ENCODE peak calls at places on chromosomes 7 and 10, in nine cellular contexts. One of them, this sample, is unnamed.

GRCh38 chr10:117477241-117477947 is 65.2 kb upstream of the EMX2 start:
- DNase-seq in fibroblast of lung: no peak
- DNase-seq in GM23248: peak; percentile 56
- DNase-seq in neuronal stem cell: no peak
- DNase-seq in neural progenitor cell: no peak
- DNase-seq in PC-3: no peak
- DNase-seq in HCT116: no peak
- DNase-seq in GM12878: no peak
- DNase-seq in mammary epithelial cell: no peak
- DNase-seq in this sample: no peak

GRCh38 chr10:24974978-24975377 is 22.6 kb upstream of the PRTFDC1 start:
- DNase-seq in fibroblast of lung: peak; percentile 93
- DNase-seq in GM23248: peak; percentile 90
- DNase-seq in neuronal stem cell: no peak
- DNase-seq in neural progenitor cell: peak; percentile 13
- DNase-seq in PC-3: no peak
- DNase-seq in HCT116: no peak
- DNase-seq in GM12878: no peak
- DNase-seq in mammary epithelial cell: no peak
- DNase-seq in this sample: no peak

GRCh38 chr7:157499121-157499834 is 162.5 kb downstream of the DNAJB6 start:
- DNase-seq in fibroblast of lung: no peak
- DNase-seq in GM23248: no peak
- DNase-seq in neuronal stem cell: no peak
- DNase-seq in neural progenitor cell: no peak
- DNase-seq in PC-3: no peak
- DNase-seq in HCT116: no peak
- DNase-seq in GM12878: no peak
- DNase-seq in mammary epithelial cell: no peak
- DNase-seq in this sample: no peak

GRCh38 chr7:80135306-80136104 is 874 bp downstream of the GNAI1 start:
- DNase-seq in fibroblast of lung: peak; percentile 41
- DNase-seq in GM23248: peak; percentile 69
- DNase-seq in neuronal stem cell: peak; percentile 29
- DNase-seq in neural progenitor cell: peak; percentile 54
- DNase-seq in PC-3: peak; percentile 18
- DNase-seq in HCT116: no peak
- DNase-seq in GM12878: no peak
- DNase-seq in mammary epithelial cell: peak; percentile 33
- DNase-seq in this sample: no peak

GRCh38 chr7:155299539-155300202 is 2.0 kb downstream of the INSIG1 start:
- DNase-seq in fibroblast of lung: no peak
- DNase-seq in GM23248: peak; percentile 48
- DNase-seq in neuronal stem cell: no peak
- DNase-seq in neural progenitor cell: peak; percentile 56
- DNase-seq in PC-3: peak; percentile 24
- DNase-seq in HCT116: no peak
- DNase-seq in GM12878: no peak
- DNase-seq in mammary epithelial cell: peak; percentile 42
- DNase-seq in this sample: peak; percentile 20

GRCh38 chr10:69413221-69413865 is 3.4 kb downstream of the TACR2 start:
- DNase-seq in fibroblast of lung: peak; percentile 79
- DNase-seq in GM23248: peak; percentile 90
- DNase-seq in neuronal stem cell: peak; percentile 59
- DNase-seq in neural progenitor cell: peak; percentile 83
- DNase-seq in PC-3: peak; percentile 69
- DNase-seq in HCT116: peak; percentile 34
- DNase-seq in GM12878: no peak
- DNase-seq in mammary epithelial cell: no peak
- DNase-seq in this sample: peak; percentile 50

GRCh38 chr10:100303724-100304319 is 17.3 kb upstream of the BLOC1S2 start:
- DNase-seq in fibroblast of lung: peak; percentile 49
- DNase-seq in GM23248: peak; percentile 70
- DNase-seq in neuronal stem cell: no peak
- DNase-seq in neural progenitor cell: peak; percentile 60
- DNase-seq in PC-3: peak; percentile 47
- DNase-seq in HCT116: peak; percentile 32
- DNase-seq in GM12878: no peak
- DNase-seq in mammary epithelial cell: peak; percentile 15
- DNase-seq in this sample: peak; percentile 50

GRCh38 chr10:86267286-86268195 is 99.1 kb downstream of the GRID1 start:
- DNase-seq in fibroblast of lung: no peak
- DNase-seq in GM23248: no peak
- DNase-seq in neuronal stem cell: no peak
- DNase-seq in neural progenitor cell: peak; percentile 37
- DNase-seq in PC-3: no peak
- DNase-seq in HCT116: no peak
- DNase-seq in GM12878: no peak
- DNase-seq in mammary epithelial cell: no peak
- DNase-seq in this sample: no peak

GRCh38 chr7:33939121-33939520 is 33.8 kb downstream of the BMPER start:
- DNase-seq in fibroblast of lung: no peak
- DNase-seq in GM23248: no peak
- DNase-seq in neuronal stem cell: no peak
- DNase-seq in neural progenitor cell: no peak
- DNase-seq in PC-3: no peak
- DNase-seq in HCT116: no peak
- DNase-seq in GM12878: no peak
- DNase-seq in mammary epithelial cell: no peak
- DNase-seq in this sample: no peak

GRCh38 chr7:46759711-46760480 is 822.0 kb downstream of the TNS3 start:
- DNase-seq in fibroblast of lung: peak; percentile 51
- DNase-seq in GM23248: peak; percentile 86
- DNase-seq in neuronal stem cell: no peak
- DNase-seq in neural progenitor cell: no peak
- DNase-seq in PC-3: peak; percentile 13
- DNase-seq in HCT116: no peak
- DNase-seq in GM12878: no peak
- DNase-seq in mammary epithelial cell: peak; percentile 46
- DNase-seq in this sample: no peak

GRCh38 chr7:5420841-5421625 is 2.6 kb downstream of the TNRC18 start:
- DNase-seq in fibroblast of lung: no peak
- DNase-seq in GM23248: peak; percentile 61
- DNase-seq in neuronal stem cell: no peak
- DNase-seq in neural progenitor cell: peak; percentile 52
- DNase-seq in PC-3: no peak
- DNase-seq in HCT116: no peak
- DNase-seq in GM12878: no peak
- DNase-seq in mammary epithelial cell: peak; percentile 31
- DNase-seq in this sample: no peak

GRCh38 chr10:105370697-105371096 is 729.6 kb downstream of the SORCS3 start:
- DNase-seq in fibroblast of lung: no peak
- DNase-seq in GM23248: no peak
- DNase-seq in neuronal stem cell: no peak
- DNase-seq in neural progenitor cell: no peak
- DNase-seq in PC-3: no peak
- DNase-seq in HCT116: no peak
- DNase-seq in GM12878: no peak
- DNase-seq in mammary epithelial cell: no peak
- DNase-seq in this sample: no peak

GRCh38 chr10:28479927-28480326 is 53.0 kb upstream of the WAC start:
- DNase-seq in fibroblast of lung: no peak
- DNase-seq in GM23248: no peak
- DNase-seq in neuronal stem cell: no peak
- DNase-seq in neural progenitor cell: no peak
- DNase-seq in PC-3: no peak
- DNase-seq in HCT116: no peak
- DNase-seq in GM12878: no peak
- DNase-seq in mammary epithelial cell: no peak
- DNase-seq in this sample: no peak
- H2AFZ ChIP-seq in fibroblast of lung: no peak overlapping the region
- H2AFZ ChIP-seq in GM23248: no peak overlapping the region
- H2AFZ ChIP-seq in neuronal stem cell: peak overlapping the region; percentile 72
- H2AFZ ChIP-seq in neural progenitor cell: no peak overlapping the region
- H2AFZ ChIP-seq in PC-3: no peak overlapping the region
- H2AFZ ChIP-seq in HCT116: no peak overlapping the region
- H2AFZ ChIP-seq in GM12878: no peak overlapping the region
- H2AFZ ChIP-seq in mammary epithelial cell: no peak overlapping the region
- H2AFZ ChIP-seq in this sample: no peak overlapping the region

GRCh38 chr7:30915751-30916150 is 4.1 kb downstream of the AQP1 start:
- DNase-seq in fibroblast of lung: no peak
- DNase-seq in GM23248: no peak
- DNase-seq in neuronal stem cell: no peak
- DNase-seq in neural progenitor cell: no peak
- DNase-seq in PC-3: no peak
- DNase-seq in HCT116: no peak
- DNase-seq in GM12878: no peak
- DNase-seq in mammary epithelial cell: no peak
- DNase-seq in this sample: no peak
- H2AFZ ChIP-seq in fibroblast of lung: no peak overlapping the region
- H2AFZ ChIP-seq in GM23248: no peak overlapping the region
- H2AFZ ChIP-seq in neuronal stem cell: no peak overlapping the region
- H2AFZ ChIP-seq in neural progenitor cell: no peak overlapping the region
- H2AFZ ChIP-seq in PC-3: no peak overlapping the region
- H2AFZ ChIP-seq in HCT116: no peak overlapping the region
- H2AFZ ChIP-seq in GM12878: no peak overlapping the region
- H2AFZ ChIP-seq in mammary epithelial cell: no peak overlapping the region
- H2AFZ ChIP-seq in this sample: no peak overlapping the region

GRCh38 chr10:13439313-13439712 is 89.5 kb downstream of the BEND7 start:
- DNase-seq in fibroblast of lung: no peak
- DNase-seq in GM23248: no peak
- DNase-seq in neuronal stem cell: no peak
- DNase-seq in neural progenitor cell: no peak
- DNase-seq in PC-3: no peak
- DNase-seq in HCT116: no peak
- DNase-seq in GM12878: no peak
- DNase-seq in mammary epithelial cell: no peak
- DNase-seq in this sample: no peak
- H2AFZ ChIP-seq in fibroblast of lung: no peak overlapping the region
- H2AFZ ChIP-seq in GM23248: no peak overlapping the region
- H2AFZ ChIP-seq in neuronal stem cell: peak overlapping the region; percentile 84
- H2AFZ ChIP-seq in neural progenitor cell: peak overlapping the region; percentile 89
- H2AFZ ChIP-seq in PC-3: peak overlapping the region; percentile 69
- H2AFZ ChIP-seq in HCT116: no peak overlapping the region
- H2AFZ ChIP-seq in GM12878: no peak overlapping the region
- H2AFZ ChIP-seq in mammary epithelial cell: peak overlapping the region; percentile 83
- H2AFZ ChIP-seq in this sample: no peak overlapping the region

DNA sequence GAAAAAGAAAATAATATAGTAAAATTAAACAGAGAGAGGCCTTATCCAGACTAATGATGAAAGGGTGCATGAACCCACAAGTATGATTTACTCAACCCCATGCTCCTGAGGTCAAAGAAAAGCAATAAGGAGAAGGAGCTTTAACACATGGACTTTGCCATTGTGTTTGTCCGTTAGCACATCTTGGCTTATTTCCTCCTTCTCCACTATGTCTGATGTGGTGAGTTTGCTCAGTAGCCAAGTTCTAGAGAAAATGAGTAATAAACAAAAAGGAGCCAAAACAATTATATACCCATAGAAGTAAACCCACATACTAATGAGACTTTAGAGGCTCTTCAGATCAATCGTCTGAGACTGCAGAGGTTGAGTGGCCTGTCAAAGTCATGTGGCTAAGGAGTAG is 26.1 kb upstream of the ADD3 start:
- DNase-seq in fibroblast of lung: no peak
- DNase-seq in GM23248: peak; percentile 83
- DNase-seq in neuronal stem cell: no peak
- DNase-seq in neural progenitor cell: no peak
- DNase-seq in PC-3: no peak
- DNase-seq in HCT116: no peak
- DNase-seq in GM12878: no peak
- DNase-seq in mammary epithelial cell: no peak
- DNase-seq in this sample: no peak
- H2AFZ ChIP-seq in fibroblast of lung: peak overlapping the region; percentile 53
- H2AFZ ChIP-seq in GM23248: peak overlapping the region; percentile 63
- H2AFZ ChIP-seq in neuronal stem cell: no peak overlapping the region
- H2AFZ ChIP-seq in neural progenitor cell: no peak overlapping the region
- H2AFZ ChIP-seq in PC-3: no peak overlapping the region
- H2AFZ ChIP-seq in HCT116: no peak overlapping the region
- H2AFZ ChIP-seq in GM12878: no peak overlapping the region
- H2AFZ ChIP-seq in mammary epithelial cell: no peak overlapping the region
- H2AFZ ChIP-seq in this sample: no peak overlapping the region

This sample was measured in OCI-LY7.